ENCODE peak calls at places on chromosome 6, in four cellular contexts. L is H1, Y is GM12878, O is K562. M is an unnamed sample.
A peak's percentile ranks its signal among the peaks of the same experiment; 100 is the strongest.

GRCh38 chr6:44855562-44856494 is 468.3 kb downstream of the CDC5L start:
- DNase-seq in L (no peak), O (no peak), Y (no peak), M (no peak)

GRCh38 chr6:5718231-5718947 is 288.3 kb downstream of the NRN1 start:
- DNase-seq in L (peak; percentile 10), O (no peak), Y (no peak), M (no peak)

GRCh38 chr6:80388515-80388914 is 282.0 kb downstream of the BCKDHB start:
- DNase-seq in L (no peak), Y (no peak), O (no peak), M (no peak)

GRCh38 chr6:21665101-21665435 is 71.5 kb downstream of the SOX4 start:
- DNase-seq in Y (no peak), L (no peak), O (no peak), M (no peak)

GRCh38 chr6:42963855-42964605 is 3.5 kb downstream of the GNMT start:
- DNase-seq in L (peak; percentile 82), Y (no peak), O (peak; percentile 87), M (peak; percentile 75)

GRCh38 chr6:25224237-25224636 is 54.9 kb upstream of the CARMIL1 start:
- DNase-seq in Y (no peak), O (no peak), L (no peak), M (no peak)

GRCh38 chr6:73803562-73804221 is 107.7 kb downstream of the CD109 start:
- DNase-seq in Y (no peak), O (peak; percentile 43), L (peak; percentile 60), M (peak; percentile 19)

GRCh38 chr6:318265-318890 is 26.1 kb downstream of the DUSP22 start:
- DNase-seq in L (no peak), O (no peak), Y (no peak), M (no peak)

GRCh38 chr6:98295776-98296175 is 538.6 kb upstream of the POU3F2 start:
- DNase-seq in L (no peak), Y (no peak), O (no peak), M (no peak)

GRCh38 chr6:33313105-33313708 is 671 bp downstream of the TAPBP start:
- DNase-seq in O (peak; percentile 63), L (peak; percentile 76), Y (no peak), M (peak; percentile 79)

GRCh38 chr6:73134588-73134987 is 90.7 kb downstream of the KHDC1L start:
- DNase-seq in Y (no peak), O (peak; percentile 67), L (peak; percentile 97), M (peak; percentile 14)

GRCh38 chr6:161455848-161456247 is 182.0 kb upstream of the AGPAT4 start:
- DNase-seq in O (no peak), Y (no peak), L (no peak), M (no peak)

GRCh38 chr6:71733970-71734899 is 152.1 kb upstream of the RIMS1 start:
- DNase-seq in O (no peak), Y (no peak), L (no peak), M (no peak)

GRCh38 chr6:114052141-114052540 is 81.2 kb upstream of the HDAC2 start:
- DNase-seq in O (no peak), Y (no peak), L (no peak), M (no peak)

GRCh38 chr6:111845441-111845871 is 27.8 kb downstream of the FYN start:
- DNase-seq in Y (no peak), L (no peak), O (peak; percentile 52), M (no peak)

GRCh38 chr6:17043148-17043522 is 58.7 kb upstream of the STMND1 start:
- DNase-seq in O (no peak), Y (no peak), L (no peak), M (no peak)

GRCh38 chr6:71602385-71602949 is 283.9 kb upstream of the RIMS1 start:
- DNase-seq in O (no peak), L (no peak), Y (no peak), M (no peak)

GRCh38 chr6:105560611-105561066 is 157.8 kb upstream of the PREP start:
- DNase-seq in L (no peak), O (no peak), Y (peak; percentile 70), M (no peak)

GRCh38 chr6:44404022-44404714 is 16.7 kb downstream of the CDC5L start:
- DNase-seq in Y (no peak), O (no peak), L (no peak), M (no peak)

GRCh38 chr6:144149894-144150672 is at the start of gene STX11:
- DNase-seq in O (peak; percentile 89), Y (peak; percentile 57), L (peak; percentile 80), M (peak; percentile 62)

GRCh38 chr6:148217921-148218320 is 124.7 kb upstream of the SASH1 start:
- DNase-seq in L (no peak), Y (no peak), O (no peak), M (no peak)

GRCh38 chr6:79607000-79607399 is 24.1 kb upstream of the SH3BGRL2 start:
- DNase-seq in O (no peak), Y (no peak), L (no peak), M (no peak)

GRCh38 chr6:117317261-117317660 is 51.9 kb downstream of the VGLL2 start:
- DNase-seq in L (no peak), Y (no peak), O (peak; percentile 28), M (no peak)

GRCh38 chr6:56096454-56096853 is 150.9 kb downstream of the COL21A1 start:
- DNase-seq in O (no peak), L (no peak), Y (no peak), M (no peak)

GRCh38 chr6:158803733-158804143 is 15.4 kb downstream of the EZR start:
- DNase-seq in O (no peak), L (no peak), Y (no peak), M (no peak)

GRCh38 chr6:29631860-29632731 is 887 bp downstream of the GABBR1 start:
- DNase-seq in Y (no peak), L (peak; percentile 81), O (peak; percentile 91), M (peak; percentile 88)

GRCh38 chr6:108838101-108838717 is 10.0 kb upstream of the ARMC2 start:
- DNase-seq in O (peak; percentile 41), Y (no peak), L (peak; percentile 83), M (no peak)

GRCh38 chr6:149766156-149766768 is 16.7 kb downstream of the PCMT1 start:
- DNase-seq in O (no peak), Y (no peak), L (no peak), M (no peak)

DNA sequence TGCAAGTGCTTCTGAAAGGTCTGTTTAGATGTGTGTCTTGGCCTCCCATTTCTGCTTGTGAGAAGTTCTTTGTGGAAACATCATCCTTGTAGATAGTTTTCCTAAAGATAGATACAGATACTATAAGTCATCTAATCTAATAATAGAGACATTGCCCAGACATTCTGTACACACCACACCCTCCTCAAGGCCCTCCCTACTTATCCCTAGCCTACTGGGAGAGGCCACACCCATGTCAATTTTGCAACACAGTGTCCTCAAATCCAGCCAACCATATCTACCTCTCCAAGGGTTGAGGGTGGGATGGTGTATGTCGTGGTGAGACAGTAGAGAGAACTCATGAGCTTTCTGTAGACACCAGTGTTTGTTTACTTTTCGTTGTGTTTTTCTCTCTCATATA is 6.2 kb downstream of the KDM1B start:
- DNase-seq in Y (no peak), O (peak; percentile 42), L (no peak), M (no peak)
- TF ChIP-seq NRF1 in Y (no peak), O (no peak), L (no peak), M (no peak)

DNA sequence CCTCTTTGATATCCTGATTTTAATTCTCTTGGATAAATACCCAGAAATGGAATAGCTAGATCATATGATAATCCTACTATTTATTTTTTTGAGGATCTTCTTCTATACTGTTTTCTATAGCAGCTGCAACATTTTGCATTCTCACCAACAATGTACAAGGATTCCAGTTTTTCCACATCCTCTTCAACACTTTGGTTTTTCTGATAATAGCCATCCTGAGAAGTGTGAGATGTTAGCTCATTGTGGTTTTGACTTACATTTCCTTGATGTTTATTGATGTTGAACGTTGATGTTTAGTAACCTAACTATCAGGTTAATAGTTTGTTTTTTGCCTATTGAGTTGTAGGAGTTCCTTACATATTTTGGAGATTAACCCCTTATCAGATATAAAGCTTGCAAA is 217.3 kb downstream of the LRFN2 start:
- DNase-seq in O (no peak), L (no peak), Y (no peak), M (no peak)
- TF ChIP-seq NRF1 in O (no peak), L (no peak), Y (no peak), M (no peak)

GRCh38 chr6:140441256-140441655 is 1066.8 kb upstream of the CITED2 start:
- DNase-seq in L (peak; percentile 52), Y (no peak), O (peak; percentile 47), M (peak; percentile 11)

GRCh38 chr6:140436023-140436811 is 1061.8 kb upstream of the CITED2 start:
- DNase-seq in Y (no peak), O (no peak), L (no peak), M (no peak)

GRCh38 chr6:140440223-140440810 is 1065.9 kb upstream of the CITED2 start:
- DNase-seq in O (no peak), Y (no peak), L (no peak), M (no peak)

GRCh38 chr6:140437619-140438345 is 1063.3 kb upstream of the CITED2 start:
- DNase-seq in L (no peak), O (no peak), Y (no peak), M (no peak)

DNA sequence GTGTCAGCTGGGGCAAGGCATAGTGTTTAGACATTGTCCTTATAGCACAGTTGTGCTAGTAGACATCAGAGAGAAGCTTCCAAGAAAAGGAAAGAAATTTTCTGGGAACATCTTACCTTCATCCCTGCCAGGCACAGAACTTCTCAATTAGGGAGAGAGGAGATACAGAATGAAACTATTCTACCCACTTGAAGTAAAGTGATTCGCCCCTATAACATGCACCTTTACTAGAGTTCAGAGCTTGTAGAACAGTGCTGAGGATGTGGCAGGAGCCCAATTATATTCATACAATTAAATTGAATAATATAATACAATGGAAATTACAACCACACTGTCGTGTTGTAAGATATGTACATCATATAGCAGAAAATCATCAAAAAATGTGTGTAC is 1063.9 kb upstream of the CITED2 start:
- DNase-seq in Y (no peak), L (no peak), O (no peak), M (no peak)
- TF ChIP-seq NRF1 in Y (no peak), L (no peak), O (no peak), M (no peak)

GRCh38 chr6:22668717-22669116 is 99.4 kb downstream of the HDGFL1 start:
- DNase-seq in L (no peak), Y (no peak), O (no peak), M (no peak)

GRCh38 chr6:22666021-22666420 is 96.7 kb downstream of the HDGFL1 start:
- DNase-seq in L (no peak), Y (no peak), O (no peak), M (no peak)

GRCh38 chr6:22668307-22668706 is 98.9 kb downstream of the HDGFL1 start:
- DNase-seq in O (no peak), Y (no peak), L (no peak), M (no peak)

GRCh38 chr6:22664968-22665367 is 95.6 kb downstream of the HDGFL1 start:
- DNase-seq in O (no peak), Y (no peak), L (no peak), M (no peak)

DNA sequence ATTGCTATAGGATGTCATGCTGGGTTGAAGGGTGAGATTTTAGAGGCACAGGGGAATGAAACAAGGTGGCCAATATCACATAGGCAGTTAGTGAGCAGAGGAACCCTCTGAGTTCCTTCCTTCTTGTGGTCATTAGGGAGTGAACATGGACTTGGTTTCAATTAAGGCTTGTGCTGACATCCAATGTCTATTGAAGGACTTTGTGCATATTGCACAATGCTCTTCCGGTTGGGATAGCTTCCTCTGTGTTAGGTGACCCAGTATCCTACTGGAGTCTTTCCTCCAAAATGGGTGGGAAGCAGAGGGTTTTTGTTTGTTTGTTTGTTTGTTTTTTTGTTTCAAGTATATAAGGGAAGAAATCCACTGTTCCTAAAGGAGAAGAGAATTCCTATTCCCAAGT is 98.5 kb downstream of the HDGFL1 start:
- DNase-seq in Y (no peak), O (no peak), L (no peak), M (no peak)
- TF ChIP-seq NRF1 in Y (no peak), O (no peak), L (no peak), M (no peak)